ENCODE peak calls at places on chromosomes 7 and 10, in eight cellular contexts. One of them, this sample, is unnamed.

GRCh38 chr10:95626468-95626867 is 30.0 kb downstream of the ALDH18A1 start:
- DNase-seq in AG08395: no peak
- DNase-seq in spleen: no peak
- DNase-seq in mucosa of descending colon: no peak
- DNase-seq in endothelial cell: no peak
- DNase-seq in EL: no peak
- DNase-seq in Caki2: no peak
- DNase-seq in HuH-7: no peak
- DNase-seq in this sample: no peak

GRCh38 chr7:18407385-18407784 is 88.2 kb upstream of the HDAC9 start:
- DNase-seq in AG08395: no peak
- DNase-seq in HuH-7: no peak
- DNase-seq in mucosa of descending colon: no peak
- DNase-seq in Caki2: no peak
- DNase-seq in endothelial cell: no peak
- DNase-seq in EL: no peak
- DNase-seq in spleen: no peak
- DNase-seq in this sample: no peak

GRCh38 chr7:87475359-87476178 is at the start of gene ABCB4:
- DNase-seq in EL: no peak
- DNase-seq in endothelial cell: no peak
- DNase-seq in spleen: peak; percentile 84
- DNase-seq in Caki2: no peak
- DNase-seq in AG08395: peak; percentile 14
- DNase-seq in mucosa of descending colon: peak; percentile 40
- DNase-seq in HuH-7: peak; percentile 40
- DNase-seq in this sample: no peak

GRCh38 chr10:89591796-89592271 is 53.2 kb downstream of the PANK1 start:
- DNase-seq in HuH-7: no peak
- DNase-seq in endothelial cell: no peak
- DNase-seq in mucosa of descending colon: no peak
- DNase-seq in Caki2: no peak
- DNase-seq in EL: peak; percentile 7
- DNase-seq in AG08395: no peak
- DNase-seq in spleen: no peak
- DNase-seq in this sample: no peak

GRCh38 chr7:107582906-107583305 is 2.9 kb downstream of the BCAP29 start:
- DNase-seq in AG08395: no peak
- DNase-seq in HuH-7: no peak
- DNase-seq in mucosa of descending colon: no peak
- DNase-seq in Caki2: no peak
- DNase-seq in EL: no peak
- DNase-seq in spleen: no peak
- DNase-seq in endothelial cell: no peak
- DNase-seq in this sample: no peak

GRCh38 chr7:78326189-78326588 is 527.6 kb downstream of the PHTF2 start:
- DNase-seq in endothelial cell: no peak
- DNase-seq in spleen: no peak
- DNase-seq in HuH-7: no peak
- DNase-seq in EL: peak; percentile 75
- DNase-seq in AG08395: peak; percentile 31
- DNase-seq in Caki2: peak; percentile 13
- DNase-seq in mucosa of descending colon: no peak
- DNase-seq in this sample: no peak

GRCh38 chr10:77713506-77714280 is 76.1 kb upstream of the KCNMA1 start:
- DNase-seq in endothelial cell: no peak
- DNase-seq in spleen: no peak
- DNase-seq in AG08395: peak; percentile 19
- DNase-seq in mucosa of descending colon: no peak
- DNase-seq in HuH-7: no peak
- DNase-seq in EL: peak; percentile 48
- DNase-seq in Caki2: no peak
- DNase-seq in this sample: no peak

GRCh38 chr10:11264481-11265044 is 246.9 kb downstream of the CELF2 start:
- DNase-seq in Caki2: no peak
- DNase-seq in AG08395: no peak
- DNase-seq in endothelial cell: no peak
- DNase-seq in mucosa of descending colon: no peak
- DNase-seq in spleen: no peak
- DNase-seq in EL: no peak
- DNase-seq in HuH-7: no peak
- DNase-seq in this sample: no peak

GRCh38 chr7:95322874-95323273 is 1.5 kb downstream of the PON1 start:
- DNase-seq in HuH-7: no peak
- DNase-seq in EL: peak; percentile 33
- DNase-seq in spleen: no peak
- DNase-seq in AG08395: no peak
- DNase-seq in endothelial cell: no peak
- DNase-seq in mucosa of descending colon: no peak
- DNase-seq in Caki2: no peak
- DNase-seq in this sample: no peak

GRCh38 chr7:136353287-136353686 is 376.1 kb upstream of the MTPN start:
- DNase-seq in HuH-7: no peak
- DNase-seq in EL: no peak
- DNase-seq in AG08395: no peak
- DNase-seq in spleen: no peak
- DNase-seq in Caki2: no peak
- DNase-seq in mucosa of descending colon: no peak
- DNase-seq in endothelial cell: no peak
- DNase-seq in this sample: no peak

GRCh38 chr7:1623810-1624209 is 46.3 kb upstream of the ELFN1 start:
- DNase-seq in spleen: no peak
- DNase-seq in mucosa of descending colon: no peak
- DNase-seq in endothelial cell: no peak
- DNase-seq in HuH-7: no peak
- DNase-seq in Caki2: no peak
- DNase-seq in AG08395: no peak
- DNase-seq in EL: no peak
- DNase-seq in this sample: no peak

GRCh38 chr7:34107306-34107705 is 202.0 kb downstream of the BMPER start:
- DNase-seq in mucosa of descending colon: no peak
- DNase-seq in Caki2: no peak
- DNase-seq in HuH-7: no peak
- DNase-seq in AG08395: peak; percentile 85
- DNase-seq in endothelial cell: no peak
- DNase-seq in EL: peak; percentile 37
- DNase-seq in spleen: no peak
- DNase-seq in this sample: peak; percentile 64

GRCh38 chr10:30724296-30724695 is 94.7 kb upstream of the LYZL2 start:
- DNase-seq in mucosa of descending colon: no peak
- DNase-seq in AG08395: no peak
- DNase-seq in HuH-7: no peak
- DNase-seq in endothelial cell: no peak
- DNase-seq in EL: no peak
- DNase-seq in spleen: no peak
- DNase-seq in Caki2: no peak
- DNase-seq in this sample: no peak

GRCh38 chr10:124566222-124566888 is 104.7 kb downstream of the LHPP start:
- DNase-seq in HuH-7: no peak
- DNase-seq in EL: no peak
- DNase-seq in Caki2: no peak
- DNase-seq in spleen: peak; percentile 56
- DNase-seq in mucosa of descending colon: peak; percentile 6
- DNase-seq in endothelial cell: no peak
- DNase-seq in AG08395: no peak
- DNase-seq in this sample: no peak

GRCh38 chr7:146510088-146510680 is 393.6 kb downstream of the CNTNAP2 start:
- DNase-seq in AG08395: no peak
- DNase-seq in HuH-7: no peak
- DNase-seq in Caki2: no peak
- DNase-seq in EL: no peak
- DNase-seq in mucosa of descending colon: no peak
- DNase-seq in endothelial cell: no peak
- DNase-seq in spleen: no peak
- DNase-seq in this sample: no peak

GRCh38 chr7:80440908-80441307 is 71.0 kb downstream of the GNAT3 start:
- DNase-seq in mucosa of descending colon: no peak
- DNase-seq in endothelial cell: no peak
- DNase-seq in spleen: no peak
- DNase-seq in EL: no peak
- DNase-seq in AG08395: peak; percentile 4
- DNase-seq in HuH-7: no peak
- DNase-seq in Caki2: no peak
- DNase-seq in this sample: no peak

GRCh38 chr7:95596183-95597135 is at the start of gene PDK4:
- DNase-seq in mucosa of descending colon: peak; percentile 92
- DNase-seq in HuH-7: peak; percentile 70
- DNase-seq in endothelial cell: peak; percentile 37
- DNase-seq in spleen: peak; percentile 91
- DNase-seq in Caki2: peak; percentile 88
- DNase-seq in AG08395: peak; percentile 78
- DNase-seq in EL: peak; percentile 51
- DNase-seq in this sample: no peak

GRCh38 chr7:92088266-92088665 is 46.0 kb downstream of the CYP51A1 start:
- DNase-seq in Caki2: no peak
- DNase-seq in endothelial cell: no peak
- DNase-seq in AG08395: no peak
- DNase-seq in spleen: no peak
- DNase-seq in EL: no peak
- DNase-seq in mucosa of descending colon: no peak
- DNase-seq in HuH-7: no peak
- DNase-seq in this sample: no peak

GRCh38 chr10:78552261-78552811 is 516.4 kb upstream of the ZMIZ1 start:
- DNase-seq in HuH-7: no peak
- DNase-seq in mucosa of descending colon: peak; percentile 40
- DNase-seq in Caki2: no peak
- DNase-seq in EL: no peak
- DNase-seq in AG08395: peak; percentile 72
- DNase-seq in spleen: no peak
- DNase-seq in endothelial cell: no peak
- DNase-seq in this sample: peak; percentile 94

GRCh38 chr10:132554991-132555647 is 17.5 kb downstream of the INPP5A start:
- DNase-seq in mucosa of descending colon: peak; percentile 19
- DNase-seq in spleen: peak; percentile 96
- DNase-seq in AG08395: no peak
- DNase-seq in EL: no peak
- DNase-seq in endothelial cell: no peak
- DNase-seq in Caki2: no peak
- DNase-seq in HuH-7: no peak
- DNase-seq in this sample: no peak

This sample was measured in astrocyte of the cerebellum.